ENCODE peak calls at places on chromosome 17, in ten cellular contexts. C is lower leg skin, D is K562, L is Peyer's patch, I is esophagus muscularis mucosa, G is neural progenitor cell, W is ovary, B is PC-9, H is IMR-90, N is AG10803. T is an unnamed sample.

GRCh38 chr17:56833023-56833811 is 503 bp downstream of the C17orf67 start:
- DNase-seq in C (peak), H (peak), N (peak), W (peak), I (no peak), D (peak), G (peak), B (peak), L (peak), T (peak)

GRCh38 chr17:14525551-14526455 is 224.9 kb downstream of the HS3ST3B1 start:
- DNase-seq in G (no peak), I (no peak), D (no peak), N (no peak), L (no peak), B (no peak), C (no peak), W (no peak), H (no peak), T (no peak)

GRCh38 chr17:14033166-14033565 is 36.1 kb upstream of the COX10 start:
- DNase-seq in L (no peak), D (no peak), N (no peak), G (no peak), H (no peak), C (no peak), B (no peak), I (no peak), W (no peak), T (no peak)

GRCh38 chr17:83174859-83175550 is 95.6 kb downstream of the METRNL start:
- DNase-seq in C (peak), N (peak), I (no peak), G (no peak), H (no peak), D (no peak), W (no peak), L (peak), B (no peak), T (peak)

GRCh38 chr17:15349119-15349518 is 7.7 kb upstream of the TEKT3 start:
- DNase-seq in G (no peak), I (no peak), C (no peak), N (no peak), W (no peak), H (no peak), L (no peak), D (no peak), B (no peak), T (no peak)

GRCh38 chr17:30314474-30314873 is 19.4 kb downstream of the TMIGD1 start:
- DNase-seq in L (no peak), C (no peak), H (no peak), D (no peak), W (no peak), G (no peak), N (no peak), B (no peak), I (no peak), T (no peak)

GRCh38 chr17:46971647-46972300 is 7.3 kb downstream of the RPRML start:
- DNase-seq in D (no peak), G (no peak), I (no peak), N (no peak), C (no peak), W (no peak), H (no peak), L (no peak), B (no peak), T (no peak)

GRCh38 chr17:39132192-39132600 is 19.2 kb downstream of the PLXDC1 start:
- DNase-seq in D (no peak), I (no peak), W (peak), N (peak), B (no peak), G (peak), L (no peak), C (no peak), H (peak), T (no peak)

GRCh38 chr17:9209347-9209746 is 188.0 kb downstream of the NTN1 start:
- DNase-seq in D (no peak), W (no peak), N (no peak), I (no peak), L (no peak), B (no peak), G (no peak), C (no peak), H (no peak), T (no peak)

GRCh38 chr17:55889271-55889670 is 138.4 kb downstream of the PCTP start:
- DNase-seq in N (no peak), H (no peak), I (no peak), B (no peak), D (no peak), L (no peak), C (no peak), G (no peak), W (no peak), T (no peak)

GRCh38 chr17:29567362-29568330 is 809 bp upstream of the ABHD15 start:
- DNase-seq in W (peak), L (peak), I (no peak), D (peak), C (peak), G (peak), N (peak), H (peak), B (peak), T (peak)

GRCh38 chr17:62111562-62112180 is 46.6 kb upstream of the MED13 start:
- DNase-seq in G (no peak), C (no peak), H (no peak), W (no peak), B (no peak), N (no peak), L (no peak), I (no peak), D (no peak), T (no peak)

GRCh38 chr17:75624714-75625345 is 8.4 kb upstream of the SMIM5 start:
- DNase-seq in W (no peak), N (no peak), L (no peak), D (no peak), C (no peak), H (no peak), B (no peak), I (no peak), G (no peak), T (no peak)

GRCh38 chr17:4968916-4969550 is 1.4 kb upstream of the SPAG7 start:
- DNase-seq in I (no peak), B (peak), H (peak), L (no peak), C (no peak), G (peak), D (no peak), N (peak), W (peak), T (peak)

DNA sequence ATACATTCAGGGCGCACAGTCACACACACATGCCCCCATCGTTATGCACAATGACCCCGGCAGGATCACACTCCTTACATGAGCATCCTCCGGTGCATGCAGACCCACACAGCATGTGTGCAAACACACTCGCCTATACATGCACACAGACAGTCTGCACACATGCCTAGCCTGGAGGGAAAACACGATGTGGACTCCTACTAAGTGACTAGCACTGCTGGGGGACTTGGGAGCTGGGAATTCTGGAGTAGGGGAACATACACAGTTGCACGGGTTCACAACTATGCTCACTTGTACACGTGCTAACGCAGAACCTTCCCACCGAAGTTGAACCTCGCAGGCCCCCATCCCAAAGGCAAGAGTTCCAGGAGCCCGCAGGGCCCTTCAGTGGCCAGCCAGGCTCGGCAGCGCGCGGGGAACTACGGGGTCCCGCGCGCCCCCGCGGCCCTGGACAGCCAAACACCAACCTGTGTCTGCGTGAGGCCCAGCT is 2.0 kb downstream of the DLX3 start:
- DNase-seq in G (peak), C (peak), I (no peak), H (no peak), W (no peak), L (no peak), N (no peak), D (no peak), B (no peak), T (no peak)
- H3K4me3 ChIP-seq in G (peak), C (peak), I (peak), H (no peak), W (peak), L (peak), N (no peak), D (no peak), B (peak), T (peak)

GRCh38 chr17:12007466-12007865 is 10.2 kb upstream of the ZNF18 start:
- DNase-seq in I (no peak), C (no peak), H (no peak), B (no peak), D (no peak), L (no peak), W (no peak), G (no peak), N (no peak), T (no peak)
- H3K4me3 ChIP-seq in I (no peak), C (no peak), H (no peak), B (no peak), D (no peak), L (no peak), W (no peak), G (no peak), N (no peak), T (no peak)

GRCh38 chr17:80262291-80262690 is 1.6 kb downstream of the RNF213 start:
- DNase-seq in C (no peak), N (no peak), L (no peak), H (no peak), D (peak), B (no peak), I (no peak), W (no peak), G (no peak), T (no peak)
- H3K4me3 ChIP-seq in C (no peak), N (peak), L (no peak), H (no peak), D (peak), B (no peak), I (peak), W (no peak), G (no peak), T (no peak)

GRCh38 chr17:2337811-2338657 is 733 bp downstream of the SGSM2 start:
- DNase-seq in G (peak), I (no peak), B (peak), C (no peak), H (peak), D (peak), N (peak), W (peak), L (peak), T (peak)
- H3K4me3 ChIP-seq in G (peak), I (peak), B (peak), C (peak), H (peak), D (peak), N (peak), W (peak), L (peak), T (peak)

DNA sequence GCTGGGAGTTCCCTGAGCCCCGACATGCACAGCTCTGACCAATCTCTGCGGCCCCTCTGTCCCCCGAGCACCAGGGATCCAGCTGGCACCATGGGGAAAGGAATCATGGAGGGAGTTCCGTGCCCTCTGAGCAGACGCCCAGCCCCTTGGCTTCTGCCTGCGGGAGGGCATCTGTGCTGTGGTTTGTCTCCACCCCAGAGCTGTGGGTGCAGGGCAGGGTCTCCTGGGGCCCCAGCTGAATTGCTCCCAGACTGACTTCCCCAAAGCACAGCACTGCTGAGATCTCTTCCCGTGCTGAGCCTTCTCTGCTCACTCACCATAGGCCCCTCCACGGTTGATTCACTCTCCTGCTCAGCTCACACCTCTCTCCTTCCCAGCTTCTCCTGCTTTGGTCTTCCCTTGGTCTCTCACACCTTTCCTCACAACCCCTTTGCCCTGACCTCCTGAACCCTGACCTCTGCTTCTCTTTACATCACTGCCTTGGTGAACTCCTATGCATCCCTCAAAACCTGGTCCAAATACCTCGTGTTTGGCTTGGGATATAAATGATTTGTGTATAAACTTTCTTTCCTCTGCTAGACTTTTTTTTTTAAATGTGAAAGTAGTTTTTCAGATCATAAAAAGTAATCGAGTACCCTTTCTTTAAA is 265.2 kb downstream of the SEC14L1 start:
- DNase-seq in I (no peak), D (no peak), C (no peak), H (no peak), G (no peak), W (no peak), B (no peak), N (no peak), L (peak), T (no peak)
- H3K4me3 ChIP-seq in I (no peak), D (no peak), C (no peak), H (no peak), G (no peak), W (no peak), B (no peak), N (no peak), L (peak), T (no peak)

GRCh38 chr17:43846221-43846712 is 709 bp upstream of the CD300LG start:
- DNase-seq in W (peak), C (peak), I (peak), D (peak), B (no peak), L (peak), G (peak), H (peak), N (peak), T (peak)

GRCh38 chr17:43844241-43844640 is 2.7 kb upstream of the CD300LG start:
- DNase-seq in L (no peak), H (no peak), I (no peak), C (no peak), B (no peak), D (no peak), W (no peak), G (no peak), N (no peak), T (no peak)

GRCh38 chr17:43846963-43847369 is at the start of gene CD300LG:
- DNase-seq in N (no peak), L (no peak), H (no peak), C (no peak), D (no peak), I (no peak), W (no peak), G (peak), B (no peak), T (no peak)

GRCh38 chr17:43842975-43843325 is 4.0 kb upstream of the CD300LG start:
- DNase-seq in H (no peak), L (no peak), W (no peak), B (no peak), N (no peak), C (no peak), D (no peak), G (no peak), I (no peak), T (no peak)

GRCh38 chr17:43845772-43846171 is 1.2 kb upstream of the CD300LG start:
- DNase-seq in B (no peak), N (no peak), G (no peak), D (no peak), C (no peak), I (no peak), H (no peak), L (no peak), W (no peak), T (no peak)
- H3K4me3 ChIP-seq in B (no peak), N (no peak), G (no peak), D (no peak), C (no peak), I (no peak), H (no peak), L (no peak), W (no peak), T (no peak)

GRCh38 chr17:18919963-18920362 is 32.0 kb upstream of the SLC5A10 start:
- DNase-seq in C (no peak), W (no peak), G (no peak), L (peak), H (no peak), N (no peak), I (no peak), D (no peak), B (no peak), T (no peak)

GRCh38 chr17:18920911-18921441 is 31.0 kb upstream of the SLC5A10 start:
- DNase-seq in N (no peak), I (no peak), L (no peak), C (no peak), W (no peak), H (peak), B (no peak), G (no peak), D (no peak), T (no peak)

GRCh38 chr17:18917506-18918032 is 34.4 kb upstream of the SLC5A10 start:
- DNase-seq in G (no peak), H (no peak), W (no peak), L (no peak), N (no peak), B (no peak), D (peak), I (no peak), C (no peak), T (no peak)

GRCh38 chr17:18921485-18921884 is 30.5 kb upstream of the SLC5A10 start:
- DNase-seq in C (no peak), D (no peak), G (no peak), I (no peak), B (no peak), H (no peak), W (no peak), N (no peak), L (no peak), T (no peak)

DNA sequence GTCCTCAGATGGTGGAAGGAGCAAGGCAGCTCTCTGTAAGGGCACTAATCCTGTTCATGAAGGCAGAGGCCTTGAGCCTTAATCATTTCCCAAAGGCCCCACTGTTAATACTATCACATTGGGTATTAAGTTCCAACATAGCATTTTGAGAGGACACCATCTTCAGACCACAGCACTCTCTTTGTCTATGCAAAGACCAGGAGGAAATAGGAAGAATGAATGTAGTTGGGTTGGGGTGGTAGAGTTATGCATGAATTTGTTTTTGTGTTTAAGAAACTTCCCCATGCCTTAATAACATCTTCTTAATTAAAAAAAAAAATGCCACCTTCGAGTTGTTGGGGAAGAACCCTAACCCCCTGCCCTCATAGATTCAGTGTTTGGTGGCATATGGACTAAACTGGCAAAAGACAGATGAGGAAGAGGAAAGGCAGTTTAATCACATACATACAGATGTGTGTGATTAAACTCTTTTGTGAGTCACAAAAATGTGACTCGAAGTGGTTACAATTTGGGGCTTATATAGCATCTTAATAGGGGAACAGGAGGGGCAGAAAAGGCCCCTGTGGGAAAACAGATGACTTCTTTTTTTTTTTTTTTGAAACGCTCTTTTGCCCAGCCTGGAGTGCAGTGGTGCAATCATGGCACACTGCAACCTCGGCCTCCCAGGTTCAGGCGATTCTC is 35.0 kb upstream of the SLC5A10 start:
- DNase-seq in C (no peak), W (no peak), G (no peak), B (no peak), D (no peak), I (no peak), H (peak), N (peak), L (no peak), T (no peak)
- H3K4me3 ChIP-seq in C (no peak), W (no peak), G (no peak), B (no peak), D (no peak), I (no peak), H (no peak), N (no peak), L (no peak), T (no peak)

GRCh38 chr17:31610301-31610910 is 218.9 kb downstream of the RAB11FIP4 start:
- DNase-seq in W (no peak), N (no peak), L (no peak), I (no peak), G (no peak), D (no peak), C (peak), H (no peak), B (no peak), T (no peak)

GRCh38 chr17:31608659-31609254 is 217.3 kb downstream of the RAB11FIP4 start:
- DNase-seq in H (peak), G (no peak), B (no peak), N (no peak), D (no peak), W (no peak), I (no peak), L (no peak), C (peak), T (no peak)

GRCh38 chr17:31609331-31609730 is 217.9 kb downstream of the RAB11FIP4 start:
- DNase-seq in I (no peak), B (no peak), C (peak), N (no peak), W (no peak), L (no peak), D (no peak), H (no peak), G (no peak), T (no peak)

GRCh38 chr17:31604936-31605335 is 213.5 kb downstream of the RAB11FIP4 start:
- DNase-seq in B (no peak), L (no peak), C (no peak), I (peak), D (no peak), H (no peak), G (no peak), N (no peak), W (no peak), T (no peak)

DNA sequence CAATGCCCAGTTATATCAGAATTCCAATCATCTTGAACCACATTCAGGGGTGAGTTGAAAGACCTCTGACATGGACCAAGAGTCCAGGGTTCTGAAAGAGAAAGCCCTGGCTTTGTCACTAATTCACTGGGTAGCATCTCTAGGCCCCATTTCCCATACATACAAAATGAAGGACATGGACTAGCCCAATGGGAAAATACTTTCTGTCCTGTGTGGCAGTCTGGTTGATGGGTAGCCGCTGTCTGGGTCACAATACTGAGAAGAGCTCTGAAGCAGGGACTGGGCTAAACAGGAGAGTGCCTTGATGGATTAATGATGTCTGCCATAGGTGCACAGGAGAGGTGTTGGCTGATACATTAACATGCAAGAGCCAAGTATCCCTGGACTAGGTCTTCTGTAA is 214.3 kb downstream of the RAB11FIP4 start:
- DNase-seq in B (no peak), C (peak), H (no peak), L (no peak), I (peak), W (no peak), G (no peak), D (no peak), N (no peak), T (no peak)
- H3K4me3 ChIP-seq in B (no peak), C (no peak), H (no peak), L (no peak), I (no peak), W (no peak), G (no peak), D (no peak), N (no peak), T (no peak)

T was measured in WERI-Rb-1.